ENCODE peak calls at places on chromosomes 7 and 10, in ten cellular contexts. X, I, C, E, W, D, Y, B, U and P are unnamed samples.

GRCh38 chr10:62011558-62011957 is 110.1 kb downstream of the ARID5B start:
- DNase-seq in X (no peak), I (no peak), C (no peak), E (no peak), W (no peak), D (no peak), Y (no peak), B (no peak), U (no peak), P (no peak)

GRCh38 chr10:130013263-130013937 is 49.3 kb upstream of the EBF3 start:
- DNase-seq in X (no peak), I (no peak), C (no peak), E (no peak), W (no peak), D (no peak), Y (peak; percentile 81), B (no peak), U (no peak), P (no peak)

GRCh38 chr10:108561649-108562048 is 1361.7 kb downstream of the XPNPEP1 start:
- DNase-seq in X (no peak), I (no peak), C (no peak), E (no peak), W (peak; percentile 76), D (no peak), Y (no peak), B (no peak), U (peak; percentile 27), P (no peak)

GRCh38 chr7:112400141-112400540 is 50.1 kb upstream of the IFRD1 start:
- DNase-seq in X (no peak), I (no peak), C (no peak), E (no peak), W (peak; percentile 73), D (no peak), Y (no peak), B (no peak), U (peak; percentile 64), P (no peak)

GRCh38 chr10:118666350-118666749 is 70.9 kb upstream of the PRLHR start:
- DNase-seq in X (no peak), I (no peak), C (no peak), E (no peak), W (no peak), D (no peak), Y (no peak), B (no peak), U (no peak), P (no peak)

GRCh38 chr10:74683621-74684114 is 142.7 kb upstream of the KAT6B start:
- DNase-seq in X (no peak), I (no peak), C (no peak), E (peak; percentile 9), W (no peak), D (no peak), Y (no peak), B (peak; percentile 16), U (no peak), P (peak; percentile 17)

GRCh38 chr10:30059209-30060107 is at the start of gene JCAD:
- DNase-seq in X (peak; percentile 73), I (no peak), C (peak; percentile 77), E (no peak), W (no peak), D (peak; percentile 34), Y (peak; percentile 88), B (peak; percentile 70), U (no peak), P (peak; percentile 76)

GRCh38 chr7:80369321-80369720 is 142.5 kb downstream of the GNAT3 start:
- DNase-seq in X (no peak), I (no peak), C (no peak), E (no peak), W (no peak), D (no peak), Y (no peak), B (no peak), U (no peak), P (no peak)

GRCh38 chr7:40763319-40764287 is 628.8 kb downstream of the SUGCT start:
- DNase-seq in X (no peak), I (peak; percentile 86), C (no peak), E (no peak), W (peak; percentile 14), D (no peak), Y (no peak), B (no peak), U (peak; percentile 31), P (no peak)

GRCh38 chr7:40758590-40758989 is 623.8 kb downstream of the SUGCT start:
- DNase-seq in X (no peak), I (no peak), C (no peak), E (no peak), W (no peak), D (no peak), Y (no peak), B (no peak), U (no peak), P (no peak)

GRCh38 chr7:40760997-40761396 is 626.2 kb downstream of the SUGCT start:
- DNase-seq in X (no peak), I (no peak), C (no peak), E (peak; percentile 43), W (no peak), D (no peak), Y (no peak), B (no peak), U (no peak), P (no peak)

GRCh38 chr7:40760293-40760964 is 625.6 kb downstream of the SUGCT start:
- DNase-seq in X (no peak), I (no peak), C (no peak), E (peak; percentile 83), W (no peak), D (no peak), Y (no peak), B (no peak), U (no peak), P (no peak)

DNA sequence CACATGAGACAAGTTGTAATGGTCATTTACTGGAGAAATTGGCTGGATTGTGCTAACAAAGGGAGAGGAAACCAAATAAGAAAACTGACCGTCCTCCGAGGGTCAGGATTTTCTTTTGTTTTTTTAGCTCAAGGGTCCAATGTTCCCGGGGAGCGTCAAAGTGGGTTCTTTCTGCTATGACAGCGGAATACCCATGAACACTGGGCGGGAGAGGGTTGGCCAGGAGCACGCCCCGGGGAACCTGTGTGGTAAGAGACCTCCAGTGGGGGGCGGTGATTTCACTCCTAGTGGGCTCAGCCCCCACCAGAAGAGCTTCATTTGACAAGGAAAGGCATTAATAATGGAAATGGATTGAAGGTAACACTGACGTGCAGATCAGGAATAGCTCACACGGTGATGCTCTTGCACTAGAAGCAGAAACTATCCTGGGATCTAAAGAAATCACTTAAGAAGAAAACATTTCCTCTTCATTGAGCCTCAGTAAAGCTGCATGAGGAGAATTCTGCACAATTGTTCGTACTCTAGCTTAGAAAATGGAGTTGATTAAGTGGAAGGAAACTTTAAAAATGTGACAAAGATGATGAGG is 627.0 kb downstream of the SUGCT start:
- DNase-seq in X (peak; percentile 23), I (no peak), C (no peak), E (no peak), W (peak; percentile 15), D (no peak), Y (no peak), B (no peak), U (no peak), P (no peak)
- TF ChIP-seq CTCF in X (peak; percentile 32), I (no peak), C (no peak), E (peak; percentile 25), W (no peak), D (no peak), Y (peak; percentile 30), B (no peak), U (no peak), P (no peak)

GRCh38 chr10:78229950-78230675 is 196.4 kb downstream of the RPS24 start:
- DNase-seq in X (no peak), I (no peak), C (no peak), E (no peak), W (no peak), D (no peak), Y (no peak), B (no peak), U (no peak), P (no peak)

GRCh38 chr10:78231327-78231726 is 197.7 kb downstream of the RPS24 start:
- DNase-seq in X (no peak), I (no peak), C (no peak), E (no peak), W (no peak), D (no peak), Y (no peak), B (no peak), U (no peak), P (no peak)

GRCh38 chr10:78236416-78237015 is 202.9 kb downstream of the RPS24 start:
- DNase-seq in X (no peak), I (no peak), C (no peak), E (no peak), W (no peak), D (no peak), Y (no peak), B (no peak), U (no peak), P (no peak)

GRCh38 chr10:78231930-78232329 is 198.3 kb downstream of the RPS24 start:
- DNase-seq in X (peak; percentile 47), I (no peak), C (peak; percentile 36), E (peak; percentile 13), W (peak; percentile 43), D (no peak), Y (no peak), B (no peak), U (no peak), P (no peak)
- TF ChIP-seq CTCF in X (peak; percentile 54), I (peak; percentile 44), C (no peak), E (peak; percentile 14), W (peak; percentile 45), D (no peak), Y (peak; percentile 46), B (no peak), U (peak; percentile 68), P (no peak)

GRCh38 chr7:106367018-106367420 is 82.2 kb upstream of the NAMPT start:
- DNase-seq in X (peak; percentile 59), I (no peak), C (no peak), E (peak; percentile 20), W (peak; percentile 52), D (no peak), Y (no peak), B (peak; percentile 24), U (peak; percentile 12), P (no peak)
- TF ChIP-seq CTCF in X (peak; percentile 63), I (peak; percentile 43), C (no peak), E (peak; percentile 60), W (peak; percentile 50), D (no peak), Y (peak; percentile 14), B (peak; percentile 24), U (peak; percentile 63), P (no peak)

GRCh38 chr7:28885771-28886170 is 72.4 kb downstream of the TRIL start:
- DNase-seq in X (no peak), I (no peak), C (no peak), E (no peak), W (no peak), D (no peak), Y (no peak), B (no peak), U (no peak), P (no peak)

GRCh38 chr7:28879105-28879504 is 79.0 kb downstream of the TRIL start:
- DNase-seq in X (no peak), I (no peak), C (no peak), E (no peak), W (no peak), D (no peak), Y (no peak), B (no peak), U (no peak), P (peak; percentile 13)

DNA sequence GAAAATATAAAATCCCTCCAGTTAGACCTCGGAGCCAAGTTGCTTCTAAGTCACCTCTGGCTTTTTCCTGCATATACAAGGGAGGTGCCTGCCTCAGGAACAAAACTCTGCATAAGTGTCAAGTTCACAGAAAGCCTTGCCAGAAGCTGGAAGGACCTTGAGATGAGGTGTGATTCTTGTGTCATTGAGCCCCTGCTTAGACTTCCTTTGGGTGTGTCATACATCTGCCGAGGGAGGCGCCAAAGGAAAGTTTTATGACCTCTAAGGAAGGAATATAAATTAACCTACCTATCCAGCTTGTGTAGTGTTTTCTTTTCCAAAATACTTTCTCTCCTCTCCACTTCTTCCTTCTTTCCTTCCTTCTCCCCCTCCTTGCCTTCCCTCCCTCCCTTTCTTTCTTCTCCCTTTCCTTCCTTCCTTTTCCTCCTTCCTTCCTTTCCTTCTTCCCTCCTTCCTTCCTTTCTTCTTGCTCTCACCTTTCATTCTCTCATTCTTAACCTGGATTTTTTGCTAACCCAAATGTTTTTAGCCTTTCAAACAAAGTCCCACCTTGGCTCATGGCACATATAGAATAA is 75.1 kb downstream of the TRIL start:
- DNase-seq in X (no peak), I (no peak), C (no peak), E (no peak), W (no peak), D (no peak), Y (no peak), B (no peak), U (no peak), P (no peak)
- TF ChIP-seq CTCF in X (peak; percentile 23), I (no peak), C (no peak), E (no peak), W (no peak), D (no peak), Y (no peak), B (no peak), U (no peak), P (no peak)